ENCODE peak calls at places on chromosomes 5 and 9, in five cellular contexts. H is hypothalamus; Y is effector CD4-positive, alpha-beta T cell; L is NCI-H748 treated with DMSO at 0.1 percent for 48 hours; X is tibial artery. O is an unnamed sample.

GRCh38 chr5:132327278-132327959 is 33.2 kb downstream of the SLC22A4 start:
- DNase-seq in H (no peak), Y (no peak), L (no peak), X (no peak), O (no peak)

GRCh38 chr5:95884511-95884910 is 62.0 kb upstream of the GLRX start:
- DNase-seq in H (no peak), Y (no peak), L (no peak), X (no peak), O (no peak)

GRCh38 chr5:39441838-39442237 is 17.1 kb upstream of the DAB2 start:
- DNase-seq in H (no peak), Y (no peak), L (no peak), X (no peak), O (no peak)

GRCh38 chr9:20066120-20066519 is 277.3 kb upstream of the SLC24A2 start:
- DNase-seq in H (no peak), Y (no peak), L (no peak), X (no peak), O (no peak)

GRCh38 chr5:79976759-79977515 is 14.1 kb downstream of the MTX3 start:
- DNase-seq in H (no peak), Y (no peak), L (no peak), X (no peak), O (no peak)

GRCh38 chr5:73644385-73644963 is 18.5 kb downstream of the ARHGEF28 start:
- DNase-seq in H (no peak), Y (no peak), L (no peak), X (no peak), O (no peak)

GRCh38 chr9:112074250-112075008 is 100.7 kb downstream of the SUSD1 start:
- DNase-seq in H (no peak), Y (peak), L (peak), X (no peak), O (peak)

GRCh38 chr9:121718501-121718900 is 67.1 kb downstream of the DAB2IP start:
- DNase-seq in H (no peak), Y (no peak), L (no peak), X (no peak), O (no peak)

GRCh38 chr5:72767289-72768010 is 49.0 kb upstream of the TNPO1 start:
- DNase-seq in H (no peak), Y (no peak), L (peak), X (no peak), O (no peak)

GRCh38 chr5:116090192-116090790 is 5.5 kb downstream of the COMMD10 start:
- DNase-seq in H (no peak), Y (no peak), L (no peak), X (no peak), O (no peak)

GRCh38 chr5:92544567-92544966 is 1036.5 kb downstream of the NR2F1-AS1 start:
- DNase-seq in H (no peak), Y (no peak), L (no peak), X (no peak), O (no peak)

GRCh38 chr9:18173923-18174322 is 300.0 kb upstream of the ADAMTSL1 start:
- DNase-seq in H (no peak), Y (no peak), L (no peak), X (no peak), O (no peak)

GRCh38 chr9:14482856-14483255 is 168.9 kb upstream of the NFIB start:
- DNase-seq in H (no peak), Y (no peak), L (no peak), X (no peak), O (no peak)

GRCh38 chr5:169876376-169876775 is 103.9 kb downstream of the INSYN2B start:
- DNase-seq in H (no peak), Y (no peak), L (no peak), X (no peak), O (no peak)

GRCh38 chr5:116058346-116058936 is 26.2 kb downstream of the ARL14EPL start:
- DNase-seq in H (no peak), Y (no peak), L (no peak), X (no peak), O (no peak)

GRCh38 chr9:135076876-135077430 is 10.5 kb upstream of the OLFM1 start:
- DNase-seq in H (no peak), Y (no peak), L (no peak), X (peak), O (no peak)

GRCh38 chr9:93899609-93900435 is 55.3 kb downstream of the BARX1 start:
- DNase-seq in H (no peak), Y (no peak), L (no peak), X (peak), O (no peak)

GRCh38 chr9:88075966-88076285 is 62.3 kb downstream of the SPATA31C2 start:
- DNase-seq in H (no peak), Y (no peak), L (peak), X (no peak), O (no peak)

GRCh38 chr5:50666261-50667078 is at the start of gene PARP8:
- DNase-seq in H (peak), Y (peak), L (no peak), X (peak), O (peak)

GRCh38 chr9:131119600-131119999 is 5.8 kb upstream of the NUP214 start:
- DNase-seq in H (no peak), Y (no peak), L (no peak), X (no peak), O (no peak)

GRCh38 chr5:111115229-111115628 is 23.1 kb downstream of the WDR36 start:
- DNase-seq in H (no peak), Y (no peak), L (no peak), X (no peak), O (no peak)

GRCh38 chr9:89661391-89661949 is 56.7 kb downstream of the GADD45G start:
- DNase-seq in H (no peak), Y (no peak), L (no peak), X (peak), O (no peak)

GRCh38 chr5:141695627-141696180 is 13.7 kb upstream of the ARAP3 start:
- DNase-seq in H (no peak), Y (no peak), L (no peak), X (no peak), O (no peak)

GRCh38 chr9:93124793-93125192 is 9.3 kb downstream of the NINJ1 start:
- DNase-seq in H (no peak), Y (no peak), L (no peak), X (peak), O (no peak)

GRCh38 chr5:96293966-96294886 is 138.8 kb downstream of the PCSK1 start:
- DNase-seq in H (no peak), Y (no peak), L (no peak), X (no peak), O (no peak)